ENCODE peak calls at places on chromosome 13, in four cellular contexts. U is upper lobe of right lung, F is glutamatergic neuron, A is mesothelial cell of epicardium. P is an unnamed sample.

GRCh38 chr13:35378939-35379338 is 97.5 kb downstream of the MAB21L1 start:
- DNase-seq in U (no peak), F (no peak), A (no peak), P (no peak)

GRCh38 chr13:101941095-101941777 is 460.6 kb downstream of the FGF14 start:
- DNase-seq in U (no peak), F (peak), A (no peak), P (no peak)

GRCh38 chr13:51832471-51833152 is 12.4 kb downstream of the TMEM272 start:
- DNase-seq in U (no peak), F (no peak), A (no peak), P (no peak)

GRCh38 chr13:110638253-110638652 is 22.9 kb downstream of the NAXD start:
- DNase-seq in U (no peak), F (no peak), A (no peak), P (no peak)

GRCh38 chr13:102003848-102004570 is 397.8 kb downstream of the FGF14 start:
- DNase-seq in U (no peak), F (no peak), A (no peak), P (no peak)

GRCh38 chr13:36344886-36345437 is 1.2 kb downstream of the SPART start:
- DNase-seq in U (no peak), F (no peak), A (no peak), P (no peak)

GRCh38 chr13:105567951-105568510 is 967.4 kb downstream of the EFNB2 start:
- DNase-seq in U (no peak), F (no peak), A (no peak), P (no peak)

GRCh38 chr13:101305981-101306411 is 110.3 kb downstream of the NALCN start:
- DNase-seq in U (no peak), F (peak), A (no peak), P (no peak)

GRCh38 chr13:19618925-19619324 is 14.5 kb upstream of the MPHOSPH8 start:
- DNase-seq in U (no peak), F (no peak), A (no peak), P (no peak)

GRCh38 chr13:67075239-67075638 is 154.9 kb downstream of the PCDH9 start:
- DNase-seq in U (no peak), F (no peak), A (no peak), P (no peak)
- TF ChIP-seq CTCF in U (no peak), F (no peak), A (no peak), P (no peak)

GRCh38 chr13:41025518-41025917 is 6.4 kb upstream of the ELF1 start:
- DNase-seq in U (no peak), F (no peak), A (no peak), P (no peak)

GRCh38 chr13:41026806-41027205 is 7.7 kb upstream of the ELF1 start:
- DNase-seq in U (no peak), F (no peak), A (no peak), P (no peak)

GRCh38 chr13:41028051-41028450 is 8.9 kb upstream of the ELF1 start:
- DNase-seq in U (no peak), F (no peak), A (no peak), P (no peak)

GRCh38 chr13:41032646-41033396 is 13.7 kb upstream of the ELF1 start:
- DNase-seq in U (no peak), F (no peak), A (no peak), P (no peak)

GRCh38 chr13:41029629-41030028 is 10.5 kb upstream of the ELF1 start:
- DNase-seq in U (no peak), F (no peak), A (no peak), P (no peak)
- TF ChIP-seq CTCF in U (no peak), F (no peak), A (no peak), P (no peak)

GRCh38 chr13:27869436-27870090 is 50.2 kb upstream of the PDX1 start:
- DNase-seq in U (no peak), F (no peak), A (no peak), P (no peak)
- TF ChIP-seq CTCF in U (no peak), F (no peak), A (peak), P (no peak)

DNA sequence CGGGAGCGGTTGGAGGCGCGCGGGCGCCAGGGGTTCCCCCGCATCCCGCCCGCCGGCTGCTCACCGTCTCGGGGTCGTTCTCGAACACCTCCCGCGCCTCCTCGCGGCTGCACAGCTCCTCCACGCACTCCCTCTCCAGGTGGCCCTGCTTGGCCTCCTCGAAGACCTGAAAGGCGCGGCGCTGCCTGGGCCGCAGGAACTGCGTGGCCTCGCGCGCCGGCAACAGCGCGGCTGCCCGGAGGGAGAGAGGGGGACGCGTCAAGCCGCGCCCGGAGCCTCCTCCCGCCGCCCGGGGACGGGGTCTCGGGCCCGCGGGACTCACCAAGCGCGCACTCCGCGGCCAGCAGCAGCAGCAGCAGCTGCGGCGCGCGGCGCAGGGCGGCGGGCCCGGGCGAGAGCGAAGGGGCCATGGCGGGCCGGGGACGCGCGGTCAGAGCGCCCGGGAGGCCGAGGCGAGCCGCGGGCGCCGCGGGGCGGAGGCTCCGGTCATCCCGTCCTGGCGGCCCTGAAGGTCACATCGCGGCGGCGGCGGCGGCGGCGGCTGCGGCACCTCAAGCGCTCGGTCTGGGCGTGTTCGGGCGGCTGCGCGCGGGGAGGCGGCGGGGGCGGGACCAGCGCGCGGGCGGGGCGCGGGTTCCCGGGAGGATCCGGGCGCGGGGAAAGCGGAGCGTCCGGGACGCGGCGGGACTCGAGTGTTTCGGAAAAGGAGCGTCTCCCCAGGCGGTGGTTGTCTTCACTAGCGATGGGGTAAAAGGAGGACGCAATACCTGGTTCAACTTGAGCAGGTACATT is at the start of gene GAS6:
- DNase-seq in U (peak), F (peak), A (peak), P (peak)
- TF ChIP-seq CTCF in U (no peak), F (no peak), A (no peak), P (no peak)